ENCODE peak calls at places on chromosomes 12 and 14, in ten cellular contexts. One of them, this sample, is unnamed.

GRCh38 chr12:123024819-123025391 is 44.4 kb downstream of the ARL6IP4 start:
- DNase-seq in K562: no peak
- DNase-seq in GM12892: no peak
- DNase-seq in tibial nerve: no peak
- DNase-seq in A549: no peak
- DNase-seq in HepG2: no peak
- DNase-seq in stomach: no peak
- DNase-seq in transverse colon: no peak
- DNase-seq in HCT116: no peak
- DNase-seq in heart left ventricle: peak; percentile 7
- DNase-seq in this sample: no peak

GRCh38 chr12:15778126-15778525 is 11.1 kb downstream of the EPS8 start:
- DNase-seq in K562: no peak
- DNase-seq in GM12892: no peak
- DNase-seq in tibial nerve: no peak
- DNase-seq in A549: no peak
- DNase-seq in HepG2: no peak
- DNase-seq in stomach: no peak
- DNase-seq in transverse colon: no peak
- DNase-seq in HCT116: no peak
- DNase-seq in heart left ventricle: no peak
- DNase-seq in this sample: no peak

GRCh38 chr14:33839193-33840076 is 111.4 kb downstream of the EGLN3 start:
- DNase-seq in K562: peak; percentile 67
- DNase-seq in GM12892: no peak
- DNase-seq in tibial nerve: peak; percentile 75
- DNase-seq in A549: peak; percentile 40
- DNase-seq in HepG2: peak; percentile 58
- DNase-seq in stomach: peak; percentile 54
- DNase-seq in transverse colon: peak; percentile 39
- DNase-seq in HCT116: peak; percentile 31
- DNase-seq in heart left ventricle: peak; percentile 37
- DNase-seq in this sample: peak; percentile 66

GRCh38 chr12:60489071-60489470 is 893.2 kb downstream of the SLC16A7 start:
- DNase-seq in K562: no peak
- DNase-seq in GM12892: no peak
- DNase-seq in tibial nerve: no peak
- DNase-seq in A549: no peak
- DNase-seq in HepG2: no peak
- DNase-seq in stomach: no peak
- DNase-seq in transverse colon: no peak
- DNase-seq in HCT116: no peak
- DNase-seq in heart left ventricle: no peak
- DNase-seq in this sample: no peak

GRCh38 chr14:92514844-92515509 is 1.4 kb downstream of the RIN3 start:
- DNase-seq in K562: no peak
- DNase-seq in GM12892: no peak
- DNase-seq in tibial nerve: no peak
- DNase-seq in A549: no peak
- DNase-seq in HepG2: no peak
- DNase-seq in stomach: no peak
- DNase-seq in transverse colon: no peak
- DNase-seq in HCT116: no peak
- DNase-seq in heart left ventricle: no peak
- DNase-seq in this sample: peak; percentile 41

GRCh38 chr14:68015356-68016242 is 196.0 kb downstream of the RAD51B start:
- DNase-seq in K562: no peak
- DNase-seq in GM12892: no peak
- DNase-seq in tibial nerve: no peak
- DNase-seq in A549: no peak
- DNase-seq in HepG2: no peak
- DNase-seq in stomach: no peak
- DNase-seq in transverse colon: no peak
- DNase-seq in HCT116: no peak
- DNase-seq in heart left ventricle: no peak
- DNase-seq in this sample: no peak

GRCh38 chr14:55752580-55753365 is 172.8 kb downstream of the KTN1 start:
- DNase-seq in K562: no peak
- DNase-seq in GM12892: no peak
- DNase-seq in tibial nerve: no peak
- DNase-seq in A549: peak; percentile 19
- DNase-seq in HepG2: no peak
- DNase-seq in stomach: peak; percentile 87
- DNase-seq in transverse colon: peak; percentile 25
- DNase-seq in HCT116: no peak
- DNase-seq in heart left ventricle: no peak
- DNase-seq in this sample: no peak

GRCh38 chr14:100405752-100406455 is 82.8 kb downstream of the SLC25A47 start:
- DNase-seq in K562: no peak
- DNase-seq in GM12892: no peak
- DNase-seq in tibial nerve: no peak
- DNase-seq in A549: no peak
- DNase-seq in HepG2: no peak
- DNase-seq in stomach: no peak
- DNase-seq in transverse colon: no peak
- DNase-seq in HCT116: no peak
- DNase-seq in heart left ventricle: no peak
- DNase-seq in this sample: no peak

GRCh38 chr12:9869307-9870161 is at the start of gene CLEC2B:
- DNase-seq in K562: peak; percentile 33
- DNase-seq in GM12892: no peak
- DNase-seq in tibial nerve: no peak
- DNase-seq in A549: no peak
- DNase-seq in HepG2: no peak
- DNase-seq in stomach: no peak
- DNase-seq in transverse colon: no peak
- DNase-seq in HCT116: no peak
- DNase-seq in heart left ventricle: no peak
- DNase-seq in this sample: peak; percentile 58

GRCh38 chr12:124684971-124685688 is 117.7 kb upstream of the NCOR2 start:
- DNase-seq in K562: no peak
- DNase-seq in GM12892: no peak
- DNase-seq in tibial nerve: peak; percentile 52
- DNase-seq in A549: peak; percentile 43
- DNase-seq in HepG2: no peak
- DNase-seq in stomach: no peak
- DNase-seq in transverse colon: no peak
- DNase-seq in HCT116: no peak
- DNase-seq in heart left ventricle: no peak
- DNase-seq in this sample: no peak

GRCh38 chr14:68082698-68083291 is 263.2 kb downstream of the RAD51B start:
- DNase-seq in K562: no peak
- DNase-seq in GM12892: no peak
- DNase-seq in tibial nerve: no peak
- DNase-seq in A549: no peak
- DNase-seq in HepG2: no peak
- DNase-seq in stomach: no peak
- DNase-seq in transverse colon: no peak
- DNase-seq in HCT116: no peak
- DNase-seq in heart left ventricle: no peak
- DNase-seq in this sample: no peak

GRCh38 chr14:98243332-98243731 is 1028.7 kb downstream of the BCL11B start:
- DNase-seq in K562: no peak
- DNase-seq in GM12892: no peak
- DNase-seq in tibial nerve: no peak
- DNase-seq in A549: no peak
- DNase-seq in HepG2: no peak
- DNase-seq in stomach: no peak
- DNase-seq in transverse colon: no peak
- DNase-seq in HCT116: no peak
- DNase-seq in heart left ventricle: no peak
- DNase-seq in this sample: no peak

GRCh38 chr14:101335061-101335661 is 226.1 kb upstream of the DIO3 start:
- DNase-seq in K562: no peak
- DNase-seq in GM12892: no peak
- DNase-seq in tibial nerve: no peak
- DNase-seq in A549: no peak
- DNase-seq in HepG2: peak; percentile 87
- DNase-seq in stomach: no peak
- DNase-seq in transverse colon: no peak
- DNase-seq in HCT116: no peak
- DNase-seq in heart left ventricle: no peak
- DNase-seq in this sample: no peak

GRCh38 chr12:367972-368371 is 21.1 kb downstream of the KDM5A start:
- DNase-seq in K562: no peak
- DNase-seq in GM12892: no peak
- DNase-seq in tibial nerve: no peak
- DNase-seq in A549: no peak
- DNase-seq in HepG2: no peak
- DNase-seq in stomach: no peak
- DNase-seq in transverse colon: no peak
- DNase-seq in HCT116: no peak
- DNase-seq in heart left ventricle: no peak
- DNase-seq in this sample: no peak

GRCh38 chr12:123471374-123472068 is 13.6 kb downstream of the SNRNP35 start:
- DNase-seq in K562: no peak
- DNase-seq in GM12892: no peak
- DNase-seq in tibial nerve: no peak
- DNase-seq in A549: peak; percentile 28
- DNase-seq in HepG2: peak; percentile 50
- DNase-seq in stomach: no peak
- DNase-seq in transverse colon: no peak
- DNase-seq in HCT116: no peak
- DNase-seq in heart left ventricle: peak; percentile 80
- DNase-seq in this sample: no peak

GRCh38 chr12:95173392-95174251 is 43.6 kb downstream of the FGD6 start:
- DNase-seq in K562: peak; percentile 89
- DNase-seq in GM12892: no peak
- DNase-seq in tibial nerve: peak; percentile 78
- DNase-seq in A549: peak; percentile 70
- DNase-seq in HepG2: no peak
- DNase-seq in stomach: peak; percentile 65
- DNase-seq in transverse colon: peak; percentile 65
- DNase-seq in HCT116: no peak
- DNase-seq in heart left ventricle: peak; percentile 88
- DNase-seq in this sample: peak; percentile 73

GRCh38 chr14:75279153-75279738 is 618 bp downstream of the FOS start:
- DNase-seq in K562: peak; percentile 64
- DNase-seq in GM12892: peak; percentile 23
- DNase-seq in tibial nerve: peak; percentile 64
- DNase-seq in A549: no peak
- DNase-seq in HepG2: no peak
- DNase-seq in stomach: no peak
- DNase-seq in transverse colon: peak; percentile 77
- DNase-seq in HCT116: no peak
- DNase-seq in heart left ventricle: peak; percentile 90
- DNase-seq in this sample: peak; percentile 82
- TF ChIP-seq POLR2A in K562: no peak
- TF ChIP-seq POLR2A in GM12892: no peak
- TF ChIP-seq POLR2A in tibial nerve: peak; percentile 8
- TF ChIP-seq POLR2A in A549: no peak
- TF ChIP-seq POLR2A in HepG2: no peak
- TF ChIP-seq POLR2A in stomach: no peak
- TF ChIP-seq POLR2A in transverse colon: no peak
- TF ChIP-seq POLR2A in HCT116: no peak
- TF ChIP-seq POLR2A in heart left ventricle: no peak
- TF ChIP-seq POLR2A in this sample: peak; percentile 60

DNA sequence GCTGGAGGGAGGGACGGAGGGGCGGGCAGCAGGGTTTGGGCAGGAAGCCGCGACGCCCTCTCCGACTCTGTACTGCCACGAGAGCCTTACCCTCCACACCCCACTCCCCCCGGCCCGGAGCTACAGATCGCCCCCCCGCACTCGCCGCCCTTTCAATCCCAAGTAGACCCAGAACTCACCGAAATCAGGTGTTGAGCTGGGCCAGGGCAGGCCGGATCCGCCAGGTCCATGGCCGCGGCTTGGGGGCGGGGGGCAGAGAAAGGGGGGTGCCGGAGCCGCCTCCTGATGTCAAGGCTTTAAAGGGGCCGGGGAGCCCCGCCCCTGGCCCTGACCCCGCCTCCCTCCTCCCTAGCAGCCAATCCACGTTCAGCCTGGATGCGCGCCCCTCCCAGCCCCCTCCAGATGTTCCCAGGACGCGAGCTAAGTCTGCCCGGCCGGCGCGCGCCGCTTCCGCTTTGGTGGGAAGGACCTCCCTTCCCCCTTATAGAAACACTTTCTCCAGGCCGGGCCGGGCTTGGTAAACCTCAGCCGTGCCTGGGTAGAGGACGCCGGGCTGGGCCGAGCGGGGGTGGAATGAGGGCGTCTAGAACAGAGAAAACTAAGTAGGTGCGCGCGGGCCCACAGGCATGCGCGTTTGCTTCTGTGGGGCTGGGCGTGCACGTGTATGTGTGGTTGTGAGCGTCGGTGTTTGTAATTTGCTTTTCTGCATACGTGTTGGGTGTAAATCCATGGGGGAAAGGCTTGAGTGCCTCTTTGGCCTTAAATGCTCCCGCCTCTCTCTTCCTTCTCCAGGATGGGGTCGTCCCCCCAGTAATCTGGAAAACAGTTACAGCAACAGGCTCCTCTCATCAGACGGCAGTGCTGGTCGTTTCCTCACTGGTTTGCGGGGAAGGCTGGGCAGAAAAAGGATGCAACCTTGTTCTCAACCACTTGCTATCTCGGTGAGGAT is at the start of gene NCKAP5L:
- DNase-seq in K562: peak; percentile 97
- DNase-seq in GM12892: peak; percentile 97
- DNase-seq in tibial nerve: peak; percentile 95
- DNase-seq in A549: peak; percentile 97
- DNase-seq in HepG2: peak; percentile 91
- DNase-seq in stomach: peak; percentile 96
- DNase-seq in transverse colon: peak; percentile 96
- DNase-seq in HCT116: peak; percentile 82
- DNase-seq in heart left ventricle: peak; percentile 98
- DNase-seq in this sample: peak; percentile 91
- TF ChIP-seq POLR2A in K562: peak; percentile 86
- TF ChIP-seq POLR2A in GM12892: peak; percentile 48
- TF ChIP-seq POLR2A in tibial nerve: peak; percentile 10
- TF ChIP-seq POLR2A in A549: peak; percentile 42
- TF ChIP-seq POLR2A in HepG2: peak; percentile 65
- TF ChIP-seq POLR2A in stomach: no peak
- TF ChIP-seq POLR2A in transverse colon: peak; percentile 47
- TF ChIP-seq POLR2A in HCT116: no peak
- TF ChIP-seq POLR2A in heart left ventricle: no peak
- TF ChIP-seq POLR2A in this sample: no peak

DNA sequence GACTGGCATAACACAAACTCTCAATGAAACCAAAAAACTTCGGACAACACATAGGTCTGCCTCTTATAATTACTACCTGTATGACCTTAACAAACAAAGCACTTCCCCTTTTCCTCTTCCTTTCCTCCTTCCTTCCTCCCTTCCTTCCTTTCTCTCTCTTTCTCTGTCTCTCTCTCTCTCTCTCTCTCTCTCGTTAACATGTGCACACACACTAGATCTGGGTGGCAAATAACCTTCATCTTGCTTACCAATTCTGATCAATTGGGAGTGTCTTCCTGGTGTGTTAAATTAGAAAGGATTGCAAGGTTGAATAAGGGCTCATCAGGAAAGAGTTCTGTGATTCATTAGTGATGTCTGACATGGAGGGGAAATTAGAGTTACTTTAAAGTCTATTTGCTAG is 307.8 kb upstream of the PRKD1 start:
- DNase-seq in K562: no peak
- DNase-seq in GM12892: no peak
- DNase-seq in tibial nerve: no peak
- DNase-seq in A549: no peak
- DNase-seq in HepG2: no peak
- DNase-seq in stomach: no peak
- DNase-seq in transverse colon: no peak
- DNase-seq in HCT116: no peak
- DNase-seq in heart left ventricle: no peak
- DNase-seq in this sample: no peak
- TF ChIP-seq POLR2A in K562: no peak
- TF ChIP-seq POLR2A in GM12892: no peak
- TF ChIP-seq POLR2A in tibial nerve: no peak
- TF ChIP-seq POLR2A in A549: no peak
- TF ChIP-seq POLR2A in HepG2: no peak
- TF ChIP-seq POLR2A in stomach: no peak
- TF ChIP-seq POLR2A in transverse colon: no peak
- TF ChIP-seq POLR2A in HCT116: no peak
- TF ChIP-seq POLR2A in heart left ventricle: no peak
- TF ChIP-seq POLR2A in this sample: no peak

GRCh38 chr14:49582211-49582977 is 3.8 kb downstream of the RPS29 start:
- DNase-seq in K562: no peak
- DNase-seq in GM12892: no peak
- DNase-seq in tibial nerve: no peak
- DNase-seq in A549: no peak
- DNase-seq in HepG2: no peak
- DNase-seq in stomach: no peak
- DNase-seq in transverse colon: no peak
- DNase-seq in HCT116: no peak
- DNase-seq in heart left ventricle: no peak
- DNase-seq in this sample: no peak
- TF ChIP-seq POLR2A in K562: peak; percentile 77
- TF ChIP-seq POLR2A in GM12892: peak; percentile 63
- TF ChIP-seq POLR2A in tibial nerve: no peak
- TF ChIP-seq POLR2A in A549: no peak
- TF ChIP-seq POLR2A in HepG2: peak; percentile 78
- TF ChIP-seq POLR2A in stomach: no peak
- TF ChIP-seq POLR2A in transverse colon: no peak
- TF ChIP-seq POLR2A in HCT116: peak; percentile 10
- TF ChIP-seq POLR2A in heart left ventricle: no peak
- TF ChIP-seq POLR2A in this sample: peak; percentile 63

This sample was measured in erythroblast.